ENCODE peak calls at places on chromosomes 7 and 10, in four cellular contexts. V is HCT116, M is GM12878, Y is H1. L is an unnamed sample.

GRCh38 chr10:6108631-6109443 is 20.0 kb downstream of the RBM17 start:
- DNase-seq in Y (no peak), V (peak; percentile 13), M (no peak), L (peak; percentile 50)

GRCh38 chr7:75995052-75995471 is 667 bp upstream of the TMEM120A start:
- DNase-seq in Y (no peak), V (no peak), M (no peak), L (no peak)

GRCh38 chr10:94496010-94496409 is 49.6 kb upstream of the HELLS start:
- DNase-seq in Y (no peak), V (no peak), M (peak; percentile 26), L (no peak)

GRCh38 chr7:26515462-26515861 is 223.8 kb downstream of the SNX10 start:
- DNase-seq in V (peak; percentile 56), M (no peak), Y (no peak), L (peak; percentile 41)

GRCh38 chr7:142445019-142445686 is 187.3 kb upstream of the PRSS58 start:
- DNase-seq in Y (peak; percentile 83), M (no peak), V (peak; percentile 12), L (no peak)

GRCh38 chr10:81911328-81911727 is 36.3 kb downstream of the NRG3 start:
- DNase-seq in Y (no peak), M (no peak), V (no peak), L (no peak)

GRCh38 chr10:61900829-61901783 is at the start of gene ARID5B:
- DNase-seq in Y (peak; percentile 48), M (no peak), V (peak; percentile 68), L (peak; percentile 78)

GRCh38 chr7:84372155-84372621 is 177.6 kb upstream of the SEMA3A start:
- DNase-seq in V (peak; percentile 3), M (no peak), Y (no peak), L (peak; percentile 1)

GRCh38 chr7:133853706-133854276 is 273.3 kb upstream of the LRGUK start:
- DNase-seq in M (peak; percentile 9), V (peak; percentile 54), Y (peak; percentile 71), L (peak; percentile 51)

GRCh38 chr10:93917064-93917391 is 23.2 kb downstream of the SLC35G1 start:
- DNase-seq in Y (no peak), M (no peak), V (no peak), L (no peak)

GRCh38 chr10:94902570-94902969 is 35.9 kb upstream of the CYP2C9 start:
- DNase-seq in V (no peak), Y (no peak), M (no peak), L (no peak)

GRCh38 chr7:4209966-4210365 is 472.1 kb upstream of the FOXK1 start:
- DNase-seq in M (no peak), Y (no peak), V (no peak), L (no peak)

GRCh38 chr10:12186324-12186723 is 9.4 kb downstream of the NUDT5 start:
- DNase-seq in V (no peak), M (no peak), Y (no peak), L (no peak)

GRCh38 chr10:112583236-112583919 is 136.4 kb downstream of the VTI1A start:
- DNase-seq in M (no peak), Y (no peak), V (no peak), L (no peak)

GRCh38 chr10:43211030-43211429 is 55.8 kb downstream of the RASGEF1A start:
- DNase-seq in V (no peak), M (no peak), Y (no peak), L (peak; percentile 56)

GRCh38 chr10:114291076-114291475 is 52.0 kb downstream of the VWA2 start:
- DNase-seq in V (no peak), M (no peak), Y (no peak), L (no peak)

GRCh38 chr10:75803816-75804576 is 372.6 kb downstream of the LRMDA start:
- DNase-seq in M (no peak), Y (no peak), V (no peak), L (no peak)

GRCh38 chr10:75814071-75814470 is 382.6 kb downstream of the LRMDA start:
- DNase-seq in V (no peak), Y (no peak), M (no peak), L (no peak)

GRCh38 chr10:75809003-75809402 is 377.6 kb downstream of the LRMDA start:
- DNase-seq in V (no peak), M (no peak), Y (no peak), L (no peak)
- TF ChIP-seq JUND in V (no peak), M (no peak), Y (no peak), L (no peak)

GRCh38 chr7:7640221-7641128 is at the start of gene UMAD1:
- DNase-seq in M (peak; percentile 99), V (peak; percentile 99), Y (peak; percentile 93), L (peak; percentile 94)
- TF ChIP-seq JUND in M (peak; percentile 6), V (no peak), Y (no peak), L (no peak)

GRCh38 chr7:99457050-99457645 is 8.8 kb downstream of the ATP5MF start:
- DNase-seq in Y (no peak), M (no peak), V (no peak), L (no peak)
- TF ChIP-seq JUND in Y (no peak), M (no peak), V (no peak), L (no peak)

DNA sequence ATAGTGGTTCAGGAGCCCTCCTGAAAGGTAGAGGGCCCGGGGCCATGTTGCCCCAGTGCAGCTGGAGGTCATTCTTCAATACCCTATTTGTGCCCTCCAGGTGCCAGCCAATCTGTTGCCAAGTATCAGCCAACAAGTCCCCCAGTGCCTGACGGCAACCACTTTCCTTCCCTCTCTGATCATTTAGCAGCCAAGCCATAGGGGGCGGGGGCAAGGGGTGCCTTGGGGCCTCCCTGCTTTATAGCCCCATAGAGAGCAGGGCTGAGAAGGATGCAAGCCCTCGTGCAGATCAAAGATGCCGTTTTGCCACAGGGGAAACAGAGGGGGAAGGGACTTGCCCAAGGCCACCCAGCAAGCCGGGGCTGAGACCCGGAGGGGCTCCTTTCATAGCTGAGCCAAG is 149.0 kb upstream of the CHST15 start:
- DNase-seq in M (no peak), V (no peak), Y (no peak), L (no peak)
- TF ChIP-seq JUND in M (no peak), V (no peak), Y (no peak), L (no peak)

GRCh38 chr10:7988985-7989384 is 65.5 kb upstream of the GATA3 start:
- DNase-seq in Y (no peak), M (no peak), V (no peak), L (peak; percentile 54)
- TF ChIP-seq JUND in Y (no peak), M (no peak), V (no peak), L (no peak)

DNA sequence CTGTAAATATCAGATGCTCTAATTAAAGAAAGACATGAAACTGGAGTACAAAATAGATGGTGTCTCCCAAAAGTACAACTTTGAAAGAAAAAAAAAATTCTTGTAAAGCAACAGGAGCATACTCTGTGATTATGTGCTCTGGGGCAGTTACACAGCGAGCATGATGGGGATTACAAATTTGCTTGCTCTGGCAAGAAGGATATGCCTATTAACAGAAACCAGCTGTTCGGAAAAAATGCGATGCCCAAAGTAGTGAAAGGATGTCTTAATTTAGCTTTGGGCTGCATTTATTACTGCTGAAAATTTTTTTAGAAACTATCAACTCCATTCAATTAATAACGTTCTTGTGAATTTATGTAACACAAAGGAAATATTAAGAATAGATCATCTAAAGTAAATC is 256.9 kb upstream of the TPK1 start:
- DNase-seq in Y (no peak), M (no peak), V (no peak), L (no peak)
- TF ChIP-seq JUND in Y (no peak), M (no peak), V (no peak), L (no peak)

DNA sequence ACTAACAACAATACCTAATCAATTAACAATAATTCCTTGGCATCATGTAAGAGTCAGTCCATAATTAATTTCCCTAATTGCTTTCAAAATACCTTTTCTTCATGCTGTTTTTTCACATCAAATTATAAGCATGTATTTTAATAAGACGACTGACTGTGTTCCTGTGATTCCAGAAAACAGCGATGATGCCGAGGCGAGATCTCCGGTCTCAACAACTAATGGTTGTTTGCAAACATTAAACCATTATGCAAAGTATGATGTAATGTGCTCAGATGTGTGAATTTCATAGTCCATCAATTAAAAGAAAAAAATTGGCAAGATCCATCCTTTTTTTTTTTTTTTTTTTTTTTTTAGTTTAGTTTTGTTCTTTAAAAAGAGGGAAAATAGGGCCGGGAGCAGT is 44.5 kb upstream of the PIP4K2A start:
- DNase-seq in V (no peak), M (no peak), Y (no peak), L (no peak)
- TF ChIP-seq JUND in V (no peak), M (no peak), Y (no peak), L (no peak)

GRCh38 chr7:1716263-1717094 is 46.4 kb downstream of the ELFN1 start:
- DNase-seq in Y (no peak), M (no peak), V (no peak), L (peak; percentile 37)
- TF ChIP-seq JUND in Y (no peak), M (no peak), V (no peak), L (no peak)

GRCh38 chr10:36683421-36683820 is 442.0 kb upstream of the ANKRD30A start:
- DNase-seq in V (no peak), Y (no peak), M (no peak), L (no peak)
- TF ChIP-seq JUND in V (no peak), Y (no peak), M (no peak), L (no peak)

L was measured in K562.